ENCODE peak calls at places on chromosomes 2 and 18, in ten cellular contexts. H is heart left ventricle; A is substantia nigra; Q is ovary; Y is caudate nucleus; M is stomach; B is heart right ventricle; X is OCI-LY7; V is cardiac muscle cell; R is CD8-positive, alpha-beta memory T cell. N is an unnamed sample.

GRCh38 chr2:198638579-198638978 is 819.2 kb downstream of the SATB2 start:
- DNase-seq in M (no peak), Q (no peak), A (no peak), H (no peak), B (no peak), R (no peak), V (no peak), X (no peak), Y (no peak), N (no peak)

GRCh38 chr2:73970850-73971471 is 13.7 kb upstream of the TET3 start:
- DNase-seq in Y (no peak), B (peak; percentile 85), Q (peak; percentile 67), M (peak; percentile 91), X (peak; percentile 60), R (peak; percentile 78), A (no peak), V (peak; percentile 64), H (peak; percentile 85), N (peak; percentile 62)

GRCh38 chr18:70221156-70221910 is 15.8 kb upstream of the RTTN start:
- DNase-seq in R (no peak), M (no peak), V (no peak), Y (no peak), Q (no peak), B (no peak), X (no peak), H (no peak), A (no peak), N (peak; percentile 88)

GRCh38 chr2:223414646-223415045 is 187.5 kb downstream of the SCG2 start:
- DNase-seq in Y (no peak), V (peak; percentile 95), B (peak; percentile 32), M (no peak), Q (peak; percentile 45), H (no peak), R (no peak), A (no peak), X (no peak), N (no peak)

GRCh38 chr2:236240228-236240990 is 23.8 kb downstream of the ASB18 start:
- DNase-seq in V (no peak), B (peak; percentile 51), R (no peak), A (no peak), Y (no peak), X (no peak), H (no peak), M (no peak), Q (no peak), N (peak; percentile 55)

GRCh38 chr2:175929850-175930249 is 72.2 kb downstream of the LNPK start:
- DNase-seq in Y (no peak), Q (no peak), B (no peak), V (peak; percentile 6), H (no peak), A (no peak), X (no peak), R (no peak), M (no peak), N (no peak)

GRCh38 chr2:175309799-175310198 is 128.3 kb upstream of the ATP5MC3 start:
- DNase-seq in X (peak; percentile 22), Q (no peak), B (peak; percentile 16), R (no peak), Y (no peak), V (peak; percentile 21), H (no peak), M (no peak), A (no peak), N (peak; percentile 80)

GRCh38 chr2:240129311-240129710 is 6.8 kb downstream of the COPS9 start:
- DNase-seq in B (no peak), M (no peak), Q (peak; percentile 3), R (no peak), X (no peak), A (no peak), H (no peak), Y (no peak), V (no peak), N (no peak)

DNA sequence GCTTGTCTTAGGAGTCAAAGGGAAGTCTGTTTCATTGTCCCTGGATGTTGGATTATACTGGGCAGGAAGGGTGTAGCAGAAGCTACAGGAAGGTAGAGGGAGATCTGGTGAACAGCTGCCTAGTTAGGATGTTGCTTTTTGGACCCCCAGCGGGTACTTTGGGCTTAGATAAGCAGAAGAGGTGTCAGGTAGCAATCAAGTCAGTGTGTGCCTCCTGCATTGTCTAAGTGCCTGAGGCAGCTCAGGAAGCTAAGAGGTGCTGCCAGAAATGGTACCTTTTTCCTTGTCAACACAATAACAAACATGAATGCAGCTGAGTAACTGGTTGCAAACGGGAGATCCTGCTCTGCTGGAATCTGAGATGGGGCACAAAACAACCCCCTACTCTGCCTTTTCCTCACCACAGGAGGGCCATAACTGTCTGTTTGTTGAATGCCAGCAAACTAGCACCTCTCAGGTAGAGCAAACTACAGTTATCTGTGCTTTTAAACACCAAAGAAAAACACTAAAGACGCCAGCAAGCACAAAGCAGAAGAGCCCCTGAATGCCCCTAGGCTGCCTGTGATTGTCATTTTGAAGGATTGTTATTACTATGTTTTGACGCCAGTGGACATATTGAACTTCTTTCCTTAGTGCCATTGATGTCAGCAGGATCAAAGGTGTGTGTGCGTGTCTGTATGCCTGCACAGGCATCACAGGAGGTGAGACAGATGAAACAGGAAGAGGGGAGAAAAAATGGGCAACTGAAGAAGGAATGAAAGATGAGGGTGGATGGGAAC is 151.4 kb downstream of the ETAA1 start:
- DNase-seq in H (no peak), A (no peak), Q (no peak), V (no peak), R (no peak), X (no peak), M (no peak), Y (no peak), B (no peak), N (peak; percentile 77)
- H3K27ac ChIP-seq in H (no peak overlapping the region), A (no peak overlapping the region), Q (no peak overlapping the region), V (no peak overlapping the region), R (no peak overlapping the region), X (no peak overlapping the region), M (no peak overlapping the region), Y (no peak overlapping the region), B (no peak overlapping the region), N (no peak overlapping the region)

DNA sequence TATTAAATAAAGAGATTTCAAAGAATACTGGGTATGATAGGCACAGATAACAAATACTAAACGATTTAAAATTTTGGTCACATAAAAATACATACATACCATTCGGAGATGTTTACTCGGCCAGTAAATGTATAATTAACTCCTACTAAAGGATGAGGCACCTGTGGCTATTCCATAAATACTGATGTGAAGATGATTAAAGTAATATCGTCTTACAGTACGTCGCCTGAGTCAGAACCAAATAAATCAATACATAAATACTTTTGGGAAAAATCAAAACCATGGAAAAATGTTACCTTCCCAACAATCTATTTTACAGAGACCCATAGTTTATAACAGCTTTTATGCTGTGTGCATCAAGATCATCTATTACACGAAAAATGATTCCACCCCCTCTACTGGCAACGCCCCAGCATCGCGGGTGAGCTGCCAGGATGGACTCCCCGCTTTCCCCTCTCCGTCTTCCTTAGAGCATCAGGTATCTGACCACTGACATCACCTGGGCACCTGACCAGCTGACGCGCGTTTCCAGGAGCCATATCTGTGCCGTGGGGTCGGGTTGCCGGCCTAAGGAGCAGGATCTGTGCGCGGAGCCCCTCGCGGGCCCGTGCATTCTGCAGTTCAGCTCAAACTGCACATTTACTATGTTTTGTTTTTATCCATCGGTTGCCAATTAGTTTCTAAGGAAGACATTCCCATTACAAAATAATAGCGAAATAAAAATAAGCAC is 970 bp downstream of the ICA1L start:
- DNase-seq in B (peak; percentile 54), V (peak; percentile 60), Y (peak; percentile 8), R (peak; percentile 61), A (peak; percentile 21), Q (peak; percentile 78), M (peak; percentile 58), X (peak; percentile 78), H (peak; percentile 70), N (peak; percentile 92)
- H3K27ac ChIP-seq in B (peak overlapping the region; percentile 85), V (peak overlapping the region; percentile 85), Y (peak overlapping the region; percentile 85), R (peak overlapping the region; percentile 21), A (peak overlapping the region; percentile 50), Q (peak overlapping the region; percentile 91), M (peak overlapping the region; percentile 88), X (peak overlapping the region; percentile 39), H (peak overlapping the region; percentile 81), N (no peak overlapping the region)

DNA sequence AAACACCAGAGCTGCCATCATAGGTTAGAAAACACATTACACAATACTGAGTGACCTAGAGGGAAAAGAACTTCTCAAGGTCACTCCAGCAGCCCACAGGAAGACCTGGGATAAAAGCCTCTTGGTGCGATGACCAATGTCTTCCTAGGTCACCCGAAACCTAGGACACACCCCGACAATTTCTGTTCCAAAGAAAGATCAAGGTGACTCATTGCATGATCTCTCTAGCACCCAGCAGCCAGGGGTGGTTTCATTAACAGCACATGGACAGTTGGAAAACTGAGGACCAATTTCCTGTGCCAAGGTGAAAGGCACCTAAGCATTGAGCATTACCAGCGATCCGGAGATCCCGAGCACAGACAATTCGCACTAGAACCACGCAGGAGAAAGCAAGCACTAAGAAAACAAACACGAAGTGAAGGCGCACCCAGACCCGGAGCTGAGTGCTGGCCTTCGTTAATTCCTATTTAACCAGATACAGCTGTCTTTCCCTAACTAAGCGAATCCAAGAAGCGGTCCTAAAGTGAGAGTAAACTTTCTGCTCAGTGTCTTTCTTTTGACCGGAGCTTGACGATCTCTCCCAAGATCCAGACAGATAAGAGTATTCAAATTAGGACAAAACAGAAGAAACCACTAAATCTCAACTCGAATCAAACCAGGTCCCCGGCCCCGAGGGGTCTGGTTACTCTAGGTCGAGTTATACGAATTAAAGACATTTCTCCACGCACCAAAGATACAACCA is 1.4 kb downstream of the CACNB4 start:
- DNase-seq in V (peak; percentile 30), Q (peak; percentile 17), B (no peak), H (no peak), M (no peak), Y (no peak), X (no peak), R (no peak), A (no peak), N (peak; percentile 59)
- H3K27ac ChIP-seq in V (no peak overlapping the region), Q (no peak overlapping the region), B (no peak overlapping the region), H (no peak overlapping the region), M (peak overlapping the region; percentile 44), Y (no peak overlapping the region), X (no peak overlapping the region), R (no peak overlapping the region), A (no peak overlapping the region), N (no peak overlapping the region)

GRCh38 chr2:33274524-33274923 is 201.9 kb upstream of the RASGRP3 start:
- DNase-seq in V (no peak), H (no peak), Q (no peak), M (no peak), R (no peak), Y (no peak), B (no peak), X (no peak), A (no peak), N (no peak)

GRCh38 chr2:33276868-33277503 is 199.5 kb upstream of the RASGRP3 start:
- DNase-seq in Y (no peak), Q (no peak), B (no peak), X (no peak), V (no peak), H (no peak), M (no peak), R (no peak), A (no peak), N (no peak)

GRCh38 chr2:33272001-33272400 is 204.4 kb upstream of the RASGRP3 start:
- DNase-seq in V (no peak), M (no peak), H (no peak), Q (no peak), R (no peak), A (no peak), Y (no peak), B (no peak), X (peak; percentile 89), N (no peak)

GRCh38 chr2:33275689-33276444 is 200.6 kb upstream of the RASGRP3 start:
- DNase-seq in Q (peak; percentile 41), Y (no peak), R (no peak), M (peak; percentile 53), B (peak; percentile 25), X (no peak), V (peak; percentile 81), A (no peak), H (no peak), N (no peak)

DNA sequence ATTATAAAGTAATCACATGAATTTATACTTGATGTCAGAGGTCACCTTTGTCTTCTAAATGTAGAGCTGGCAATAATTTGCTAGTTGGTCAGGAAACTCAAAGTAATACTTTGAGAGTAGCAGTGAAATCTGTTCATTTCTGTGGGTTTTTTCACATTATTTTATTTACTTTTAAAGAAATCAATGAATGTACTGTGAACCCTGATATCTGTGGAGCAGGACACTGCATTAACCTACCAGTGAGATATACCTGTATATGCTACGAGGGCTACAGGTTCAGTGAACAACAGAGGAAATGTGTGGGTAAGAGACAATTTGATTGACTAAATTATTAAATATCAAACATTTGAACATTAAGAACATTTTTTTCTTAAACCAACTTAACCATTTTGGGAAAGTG is 203.0 kb upstream of the RASGRP3 start:
- DNase-seq in H (no peak), B (no peak), A (no peak), X (no peak), M (no peak), Y (no peak), Q (no peak), V (no peak), R (no peak), N (no peak)
- H3K27ac ChIP-seq in H (no peak overlapping the region), B (no peak overlapping the region), A (no peak overlapping the region), X (no peak overlapping the region), M (no peak overlapping the region), Y (no peak overlapping the region), Q (no peak overlapping the region), V (no peak overlapping the region), R (no peak overlapping the region), N (no peak overlapping the region)

N was measured in endodermal cell.